ENCODE peak calls at places on chromosomes 2 and 18, in eight cellular contexts. One of them, this sample, is unnamed.

GRCh38 chr2:101064868-101065549 is 62.9 kb downstream of the RPL31 start:
- DNase-seq in GM06990: peak
- DNase-seq in neural progenitor cell: no peak
- DNase-seq in stomach: peak
- DNase-seq in Caco-2: no peak
- DNase-seq in H1: no peak
- DNase-seq in lung: no peak
- DNase-seq in tibial artery: no peak
- DNase-seq in this sample: no peak

GRCh38 chr2:240512109-240512485 is 45.7 kb downstream of the ANKMY1 start:
- DNase-seq in GM06990: no peak
- DNase-seq in neural progenitor cell: no peak
- DNase-seq in stomach: no peak
- DNase-seq in Caco-2: peak
- DNase-seq in H1: no peak
- DNase-seq in lung: peak
- DNase-seq in tibial artery: no peak
- DNase-seq in this sample: no peak

GRCh38 chr2:240644859-240645301 is 19.6 kb downstream of the GPR35 start:
- DNase-seq in GM06990: no peak
- DNase-seq in neural progenitor cell: no peak
- DNase-seq in stomach: peak
- DNase-seq in Caco-2: no peak
- DNase-seq in H1: peak
- DNase-seq in lung: peak
- DNase-seq in tibial artery: peak
- DNase-seq in this sample: no peak

GRCh38 chr18:9348766-9349165 is 14.2 kb downstream of the TWSG1 start:
- DNase-seq in GM06990: no peak
- DNase-seq in neural progenitor cell: no peak
- DNase-seq in stomach: no peak
- DNase-seq in Caco-2: no peak
- DNase-seq in H1: no peak
- DNase-seq in lung: no peak
- DNase-seq in tibial artery: no peak
- DNase-seq in this sample: no peak

GRCh38 chr2:236120006-236120740 is 48.0 kb downstream of the GBX2 start:
- DNase-seq in GM06990: no peak
- DNase-seq in neural progenitor cell: no peak
- DNase-seq in stomach: no peak
- DNase-seq in Caco-2: no peak
- DNase-seq in H1: no peak
- DNase-seq in lung: no peak
- DNase-seq in tibial artery: no peak
- DNase-seq in this sample: no peak

GRCh38 chr2:204604061-204604460 is 58.8 kb downstream of the PARD3B start:
- DNase-seq in GM06990: no peak
- DNase-seq in neural progenitor cell: no peak
- DNase-seq in stomach: no peak
- DNase-seq in Caco-2: no peak
- DNase-seq in H1: no peak
- DNase-seq in lung: no peak
- DNase-seq in tibial artery: no peak
- DNase-seq in this sample: no peak

GRCh38 chr2:28664120-28664842 is 87.3 kb upstream of the PPP1CB start:
- DNase-seq in GM06990: no peak
- DNase-seq in neural progenitor cell: peak
- DNase-seq in stomach: peak
- DNase-seq in Caco-2: no peak
- DNase-seq in H1: no peak
- DNase-seq in lung: no peak
- DNase-seq in tibial artery: peak
- DNase-seq in this sample: no peak

GRCh38 chr2:66872056-66872821 is 437.3 kb downstream of the MEIS1 start:
- DNase-seq in GM06990: no peak
- DNase-seq in neural progenitor cell: no peak
- DNase-seq in stomach: no peak
- DNase-seq in Caco-2: no peak
- DNase-seq in H1: no peak
- DNase-seq in lung: no peak
- DNase-seq in tibial artery: no peak
- DNase-seq in this sample: no peak

GRCh38 chr2:124489686-124490085 is 464.6 kb downstream of the CNTNAP5 start:
- DNase-seq in GM06990: no peak
- DNase-seq in neural progenitor cell: no peak
- DNase-seq in stomach: no peak
- DNase-seq in Caco-2: no peak
- DNase-seq in H1: no peak
- DNase-seq in lung: no peak
- DNase-seq in tibial artery: no peak
- DNase-seq in this sample: no peak

GRCh38 chr2:167689444-167689843 is 558.0 kb downstream of the STK39 start:
- DNase-seq in GM06990: no peak
- DNase-seq in neural progenitor cell: peak
- DNase-seq in stomach: no peak
- DNase-seq in Caco-2: no peak
- DNase-seq in H1: no peak
- DNase-seq in lung: no peak
- DNase-seq in tibial artery: no peak
- DNase-seq in this sample: no peak

GRCh38 chr2:201856561-201856960 is 50.2 kb downstream of the CDK15 start:
- DNase-seq in GM06990: no peak
- DNase-seq in neural progenitor cell: no peak
- DNase-seq in stomach: no peak
- DNase-seq in Caco-2: no peak
- DNase-seq in H1: no peak
- DNase-seq in lung: no peak
- DNase-seq in tibial artery: no peak
- DNase-seq in this sample: no peak

GRCh38 chr18:23650963-23651927 is 11.5 kb downstream of the ANKRD29 start:
- DNase-seq in GM06990: no peak
- DNase-seq in neural progenitor cell: no peak
- DNase-seq in stomach: no peak
- DNase-seq in Caco-2: peak
- DNase-seq in H1: no peak
- DNase-seq in lung: no peak
- DNase-seq in tibial artery: no peak
- DNase-seq in this sample: no peak

GRCh38 chr2:113237604-113238003 is 41.1 kb downstream of the PAX8 start:
- DNase-seq in GM06990: no peak
- DNase-seq in neural progenitor cell: no peak
- DNase-seq in stomach: no peak
- DNase-seq in Caco-2: no peak
- DNase-seq in H1: no peak
- DNase-seq in lung: no peak
- DNase-seq in tibial artery: no peak
- DNase-seq in this sample: no peak

DNA sequence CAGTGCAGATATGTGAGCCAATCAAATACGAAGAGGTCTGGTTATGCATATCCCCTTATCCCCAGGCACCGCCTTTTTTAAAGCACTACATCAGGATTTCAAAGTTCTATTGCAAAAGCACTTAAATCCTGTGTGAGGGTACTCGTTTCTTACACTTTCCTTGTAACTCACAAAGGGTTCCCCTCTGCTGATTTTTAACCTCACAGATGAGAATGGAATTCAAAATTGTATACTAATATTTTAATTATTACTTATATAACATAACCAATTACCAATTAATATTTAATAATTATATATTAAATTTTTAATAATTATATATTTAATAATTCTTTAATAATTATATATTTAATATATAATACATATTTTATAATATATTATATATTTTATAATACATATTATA is 126.2 kb upstream of the MAPRE2 start:
- DNase-seq in GM06990: no peak
- DNase-seq in neural progenitor cell: no peak
- DNase-seq in stomach: no peak
- DNase-seq in Caco-2: peak
- DNase-seq in H1: no peak
- DNase-seq in lung: no peak
- DNase-seq in tibial artery: no peak
- DNase-seq in this sample: no peak
- TF ChIP-seq CTCF in GM06990: no peak
- TF ChIP-seq CTCF in neural progenitor cell: no peak
- TF ChIP-seq CTCF in stomach: no peak
- TF ChIP-seq CTCF in Caco-2: no peak
- TF ChIP-seq CTCF in H1: no peak
- TF ChIP-seq CTCF in lung: no peak
- TF ChIP-seq CTCF in tibial artery: no peak
- TF ChIP-seq CTCF in this sample: no peak

DNA sequence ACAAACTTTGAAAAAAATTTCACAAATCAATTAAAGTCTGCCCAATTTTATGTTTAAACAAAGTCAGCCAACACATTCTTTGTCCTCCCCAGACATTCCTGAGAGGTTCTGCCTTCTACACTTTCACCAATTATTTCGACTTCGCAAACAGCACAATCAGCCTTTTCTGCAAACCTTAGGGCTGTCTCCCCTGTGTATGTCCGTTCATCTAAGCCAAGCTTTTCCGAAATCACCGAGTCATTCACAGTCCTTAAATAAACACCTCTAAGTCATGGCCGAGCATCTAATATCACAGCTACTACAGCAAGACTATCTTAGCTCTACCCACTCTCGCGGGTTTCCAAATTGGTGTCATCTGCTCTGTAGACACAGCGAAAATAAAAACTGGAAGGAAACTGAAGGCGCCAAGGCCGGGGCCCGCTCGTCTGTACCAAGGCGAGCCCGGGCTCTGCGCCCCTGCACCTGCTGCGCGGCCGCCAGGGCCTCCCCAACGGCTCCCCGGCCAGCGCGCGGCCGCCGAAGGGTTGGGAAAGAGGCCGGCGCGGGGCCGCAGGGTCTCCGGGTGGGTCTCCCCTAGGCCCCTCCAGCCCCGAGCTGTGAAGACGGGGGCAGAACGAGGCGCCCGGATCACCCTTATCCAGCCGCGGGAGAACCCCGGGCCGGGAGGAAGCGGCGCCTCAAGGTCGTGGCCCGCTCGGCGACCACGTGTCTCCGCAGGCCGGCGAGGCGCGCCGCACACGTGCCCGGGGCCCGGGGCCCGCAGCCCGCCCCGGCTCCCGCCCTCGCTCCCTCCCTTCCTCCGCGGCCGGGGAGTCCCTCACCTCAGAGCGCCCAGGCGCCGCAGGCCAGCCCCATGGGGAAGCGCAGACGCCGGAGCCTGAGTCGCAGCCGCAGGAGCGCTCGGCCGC is 573 bp downstream of the ODC1 start:
- DNase-seq in GM06990: no peak
- DNase-seq in neural progenitor cell: peak
- DNase-seq in stomach: peak
- DNase-seq in Caco-2: no peak
- DNase-seq in H1: peak
- DNase-seq in lung: no peak
- DNase-seq in tibial artery: no peak
- DNase-seq in this sample: no peak
- TF ChIP-seq CTCF in GM06990: no peak
- TF ChIP-seq CTCF in neural progenitor cell: no peak
- TF ChIP-seq CTCF in stomach: no peak
- TF ChIP-seq CTCF in Caco-2: peak
- TF ChIP-seq CTCF in H1: no peak
- TF ChIP-seq CTCF in lung: no peak
- TF ChIP-seq CTCF in tibial artery: no peak
- TF ChIP-seq CTCF in this sample: no peak

DNA sequence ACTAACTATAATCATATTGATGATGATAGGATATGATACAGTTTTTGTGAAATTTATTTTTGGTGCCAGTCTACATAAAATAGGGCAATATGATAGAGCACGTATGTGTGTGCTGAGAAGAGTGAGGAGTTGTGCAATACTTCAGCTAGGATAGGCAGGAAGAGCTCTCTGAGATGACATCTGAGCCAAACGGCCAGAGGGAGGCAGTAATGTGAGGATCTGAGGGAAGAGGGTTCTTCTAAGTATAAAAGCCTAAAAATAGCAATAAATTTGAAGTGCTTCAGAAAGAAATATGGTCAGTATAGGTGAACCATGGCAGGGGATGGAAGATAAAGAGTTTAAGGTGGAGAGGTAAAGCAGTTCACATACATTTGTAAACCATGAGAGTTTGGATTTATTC is 102.5 kb downstream of the OLA1 start:
- DNase-seq in GM06990: no peak
- DNase-seq in neural progenitor cell: no peak
- DNase-seq in stomach: no peak
- DNase-seq in Caco-2: no peak
- DNase-seq in H1: no peak
- DNase-seq in lung: no peak
- DNase-seq in tibial artery: no peak
- DNase-seq in this sample: no peak
- TF ChIP-seq CTCF in GM06990: peak
- TF ChIP-seq CTCF in neural progenitor cell: peak
- TF ChIP-seq CTCF in stomach: no peak
- TF ChIP-seq CTCF in Caco-2: peak
- TF ChIP-seq CTCF in H1: no peak
- TF ChIP-seq CTCF in lung: no peak
- TF ChIP-seq CTCF in tibial artery: no peak
- TF ChIP-seq CTCF in this sample: no peak

GRCh38 chr2:3424171-3424795 is 44.8 kb downstream of the TRAPPC12 start:
- DNase-seq in GM06990: no peak
- DNase-seq in neural progenitor cell: no peak
- DNase-seq in stomach: no peak
- DNase-seq in Caco-2: no peak
- DNase-seq in H1: no peak
- DNase-seq in lung: no peak
- DNase-seq in tibial artery: no peak
- DNase-seq in this sample: no peak
- TF ChIP-seq CTCF in GM06990: no peak
- TF ChIP-seq CTCF in neural progenitor cell: peak
- TF ChIP-seq CTCF in stomach: peak
- TF ChIP-seq CTCF in Caco-2: no peak
- TF ChIP-seq CTCF in H1: no peak
- TF ChIP-seq CTCF in lung: no peak
- TF ChIP-seq CTCF in tibial artery: no peak
- TF ChIP-seq CTCF in this sample: no peak

GRCh38 chr2:44897406-44897805 is 44.1 kb upstream of the SIX3 start:
- DNase-seq in GM06990: no peak
- DNase-seq in neural progenitor cell: no peak
- DNase-seq in stomach: no peak
- DNase-seq in Caco-2: no peak
- DNase-seq in H1: no peak
- DNase-seq in lung: no peak
- DNase-seq in tibial artery: no peak
- DNase-seq in this sample: no peak
- TF ChIP-seq CTCF in GM06990: no peak
- TF ChIP-seq CTCF in neural progenitor cell: peak
- TF ChIP-seq CTCF in stomach: no peak
- TF ChIP-seq CTCF in Caco-2: peak
- TF ChIP-seq CTCF in H1: no peak
- TF ChIP-seq CTCF in lung: no peak
- TF ChIP-seq CTCF in tibial artery: no peak
- TF ChIP-seq CTCF in this sample: no peak

This sample was measured in activated B cell treated with CpG ODN at 0.5 μM for 24 hours.